ENCODE peak calls at places on chromosomes 11 and 22, in seven cellular contexts. X is CD8-positive, alpha-beta memory T cell; K is upper lobe of right lung; J is heart right ventricle; P is pancreas; M is GM23338; W is dorsolateral prefrontal cortex. V is an unnamed sample.

GRCh38 chr11:32137263-32137662 is 46.4 kb downstream of the RCN1 start:
- DNase-seq in X (no peak), K (no peak), J (no peak), P (no peak), M (no peak), W (no peak), V (no peak)

GRCh38 chr22:50162391-50162956 is 8.1 kb upstream of the PANX2 start:
- DNase-seq in X (no peak), K (no peak), J (no peak), P (no peak), M (no peak), W (no peak), V (no peak)

GRCh38 chr22:48982321-48982905 is 845.3 kb downstream of the BRD1 start:
- DNase-seq in X (no peak), K (no peak), J (no peak), P (no peak), M (no peak), W (no peak), V (no peak)

GRCh38 chr11:95255523-95256165 is 24.6 kb upstream of the SESN3 start:
- DNase-seq in X (no peak), K (no peak), J (no peak), P (no peak), M (peak), W (no peak), V (no peak)

GRCh38 chr22:38135133-38135706 is 24.7 kb upstream of the BAIAP2L2 start:
- DNase-seq in X (no peak), K (peak), J (no peak), P (no peak), M (no peak), W (peak), V (no peak)

GRCh38 chr11:95584180-95584579 is 205.4 kb downstream of the FAM76B start:
- DNase-seq in X (no peak), K (no peak), J (no peak), P (no peak), M (no peak), W (no peak), V (no peak)

GRCh38 chr11:71256080-71256479 is 3.7 kb upstream of the SHANK2 start:
- DNase-seq in X (no peak), K (peak), J (no peak), P (no peak), M (peak), W (no peak), V (no peak)

GRCh38 chr22:30705710-30706651 is 11.3 kb downstream of the OSBP2 start:
- DNase-seq in X (peak), K (no peak), J (no peak), P (no peak), M (no peak), W (peak), V (no peak)

GRCh38 chr11:105489431-105489830 is 120.4 kb upstream of the GRIA4 start:
- DNase-seq in X (no peak), K (no peak), J (no peak), P (no peak), M (no peak), W (peak), V (peak)

GRCh38 chr11:6818967-6819366 is 19.5 kb upstream of the OR6A2 start:
- DNase-seq in X (no peak), K (no peak), J (no peak), P (peak), M (no peak), W (no peak), V (no peak)

GRCh38 chr11:78254263-78254662 is 65.5 kb downstream of the USP35 start:
- DNase-seq in X (no peak), K (no peak), J (no peak), P (no peak), M (no peak), W (no peak), V (no peak)

GRCh38 chr22:40889116-40889515 is 27.2 kb upstream of the DNAJB7 start:
- DNase-seq in X (no peak), K (no peak), J (no peak), P (no peak), M (no peak), W (no peak), V (no peak)

GRCh38 chr22:45237065-45237990 is 3.4 kb downstream of the KIAA0930 start:
- DNase-seq in X (no peak), K (no peak), J (no peak), P (no peak), M (no peak), W (no peak), V (no peak)

GRCh38 chr11:34149786-34150185 is 44.4 kb downstream of the NAT10 start:
- DNase-seq in X (no peak), K (no peak), J (no peak), P (no peak), M (peak), W (no peak), V (no peak)

GRCh38 chr22:32589007-32589406 is 114.4 kb downstream of the FBXO7 start:
- DNase-seq in X (no peak), K (no peak), J (no peak), P (no peak), M (no peak), W (no peak), V (no peak)

GRCh38 chr11:60705895-60706294 is 6.5 kb downstream of the MS4A8 start:
- DNase-seq in X (no peak), K (no peak), J (no peak), P (no peak), M (no peak), W (no peak), V (no peak)

GRCh38 chr11:123519055-123519796 is 89.2 kb downstream of the GRAMD1B start:
- DNase-seq in X (no peak), K (no peak), J (no peak), P (no peak), M (peak), W (no peak), V (peak)

GRCh38 chr11:69860244-69860643 is 41.0 kb upstream of the FGF3 start:
- DNase-seq in X (no peak), K (no peak), J (no peak), P (no peak), M (no peak), W (no peak), V (no peak)

GRCh38 chr11:128488471-128488870 is 98.9 kb downstream of the ETS1 start:
- DNase-seq in X (no peak), K (no peak), J (no peak), P (no peak), M (no peak), W (no peak), V (no peak)

GRCh38 chr22:43100223-43100622 is 10.3 kb upstream of the BIK start:
- DNase-seq in X (no peak), K (no peak), J (no peak), P (no peak), M (no peak), W (no peak), V (no peak)

GRCh38 chr22:27107824-27108223 is 450.4 kb downstream of the MIAT start:
- DNase-seq in X (no peak), K (no peak), J (peak), P (peak), M (no peak), W (no peak), V (no peak)

GRCh38 chr22:43561421-43562178 is 149.8 kb downstream of the MPPED1 start:
- DNase-seq in X (no peak), K (no peak), J (no peak), P (no peak), M (no peak), W (peak), V (peak)

GRCh38 chr11:108929241-108929640 is 264.4 kb downstream of the DDX10 start:
- DNase-seq in X (no peak), K (no peak), J (no peak), P (no peak), M (no peak), W (no peak), V (no peak)
- H3K27ac ChIP-seq in X (no peak), K (no peak), J (no peak), P (no peak), M (no peak), W (no peak), V (no peak)

GRCh38 chr11:126888126-126888712 is 112.4 kb downstream of the KIRREL3 start:
- DNase-seq in X (no peak), K (no peak), J (no peak), P (no peak), M (no peak), W (no peak), V (no peak)
- H3K27ac ChIP-seq in X (no peak), K (no peak), J (no peak), P (no peak), M (no peak), W (no peak), V (no peak)

DNA sequence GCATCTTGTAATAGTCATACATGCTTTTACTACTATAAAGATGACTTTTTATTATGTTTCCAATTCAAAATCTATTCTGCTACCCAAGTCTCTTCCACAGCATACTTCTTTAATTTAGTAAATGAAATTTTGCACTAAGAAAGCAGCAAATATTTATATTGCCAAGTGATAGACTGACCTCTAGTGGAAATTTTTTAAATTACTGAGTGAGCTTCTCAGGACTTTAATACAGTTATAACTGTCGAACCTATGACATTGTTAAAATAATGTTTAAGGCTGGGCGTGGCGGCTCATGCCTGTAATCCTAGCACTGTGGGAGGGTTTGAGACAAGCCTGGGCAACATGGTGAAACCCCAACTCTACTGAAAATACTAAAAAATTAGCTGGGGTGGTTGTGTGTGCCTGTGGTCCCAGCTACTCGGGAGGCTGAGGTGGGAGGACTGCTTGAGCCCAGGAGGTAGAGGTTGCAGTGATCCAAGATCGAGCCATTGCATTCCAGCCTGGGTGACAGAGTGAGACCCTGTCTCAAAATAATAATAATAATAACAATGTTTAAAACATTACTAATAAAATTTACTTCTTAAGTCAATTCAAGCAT is 27.3 kb downstream of the STK33 start:
- DNase-seq in X (no peak), K (no peak), J (no peak), P (no peak), M (peak), W (no peak), V (no peak)
- H3K27ac ChIP-seq in X (no peak), K (no peak), J (no peak), P (no peak), M (no peak), W (no peak), V (no peak)

GRCh38 chr11:118243993-118244762 is 8.0 kb downstream of the MPZL3 start:
- DNase-seq in X (no peak), K (no peak), J (no peak), P (no peak), M (no peak), W (no peak), V (no peak)

GRCh38 chr11:118243161-118243560 is 9.0 kb downstream of the MPZL3 start:
- DNase-seq in X (no peak), K (no peak), J (no peak), P (no peak), M (peak), W (no peak), V (no peak)

GRCh38 chr11:118238947-118239346 is 13.2 kb downstream of the MPZL3 start:
- DNase-seq in X (no peak), K (no peak), J (no peak), P (no peak), M (peak), W (no peak), V (no peak)

GRCh38 chr11:118239509-118239908 is 12.7 kb downstream of the MPZL3 start:
- DNase-seq in X (no peak), K (no peak), J (no peak), P (no peak), M (no peak), W (no peak), V (no peak)

DNA sequence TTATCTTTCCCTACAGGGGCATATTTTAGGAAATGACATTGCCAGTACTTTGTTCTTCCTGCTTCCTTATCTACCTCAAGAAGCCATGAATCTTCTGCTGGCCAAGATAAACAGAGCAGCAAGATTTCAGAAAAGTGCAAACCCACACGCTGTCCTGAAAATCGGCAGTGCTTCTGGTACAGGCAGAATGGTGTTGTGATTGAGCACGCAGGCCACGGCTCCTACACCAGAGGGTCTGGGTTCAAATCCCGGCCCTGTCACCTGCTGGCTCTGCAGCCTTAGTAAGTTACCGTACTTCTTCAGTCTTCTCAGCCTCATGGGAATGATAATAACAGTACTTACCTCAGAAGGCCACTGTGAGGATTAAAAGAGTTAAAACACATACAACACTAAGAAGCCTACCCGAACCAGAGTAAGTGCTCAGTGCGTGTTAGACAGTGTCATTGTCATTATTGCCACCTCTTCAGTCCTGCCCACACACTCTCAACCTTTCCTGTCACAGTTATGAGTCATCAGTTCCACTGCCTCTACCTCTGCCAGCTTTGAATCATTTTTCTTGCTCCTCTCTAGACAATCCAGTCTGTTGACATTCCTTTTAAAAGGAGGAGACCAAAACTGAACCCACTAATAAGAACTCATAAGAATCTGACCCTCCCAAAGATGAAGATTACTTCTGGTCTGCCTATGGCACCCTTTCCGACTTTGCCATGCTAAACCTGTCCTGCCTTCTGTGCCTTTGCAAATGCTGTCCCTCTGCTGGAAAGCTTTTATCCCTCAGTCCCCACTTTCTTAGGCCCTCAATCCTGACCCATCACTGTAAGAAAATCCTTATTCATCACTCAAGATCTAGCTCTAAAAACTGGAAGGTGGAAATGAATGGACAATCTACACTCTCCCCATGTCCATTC is 10.7 kb downstream of the MPZL3 start:
- DNase-seq in X (peak), K (no peak), J (no peak), P (no peak), M (no peak), W (no peak), V (no peak)
- H3K27ac ChIP-seq in X (peak), K (peak), J (peak), P (no peak), M (no peak), W (peak), V (no peak)

DNA sequence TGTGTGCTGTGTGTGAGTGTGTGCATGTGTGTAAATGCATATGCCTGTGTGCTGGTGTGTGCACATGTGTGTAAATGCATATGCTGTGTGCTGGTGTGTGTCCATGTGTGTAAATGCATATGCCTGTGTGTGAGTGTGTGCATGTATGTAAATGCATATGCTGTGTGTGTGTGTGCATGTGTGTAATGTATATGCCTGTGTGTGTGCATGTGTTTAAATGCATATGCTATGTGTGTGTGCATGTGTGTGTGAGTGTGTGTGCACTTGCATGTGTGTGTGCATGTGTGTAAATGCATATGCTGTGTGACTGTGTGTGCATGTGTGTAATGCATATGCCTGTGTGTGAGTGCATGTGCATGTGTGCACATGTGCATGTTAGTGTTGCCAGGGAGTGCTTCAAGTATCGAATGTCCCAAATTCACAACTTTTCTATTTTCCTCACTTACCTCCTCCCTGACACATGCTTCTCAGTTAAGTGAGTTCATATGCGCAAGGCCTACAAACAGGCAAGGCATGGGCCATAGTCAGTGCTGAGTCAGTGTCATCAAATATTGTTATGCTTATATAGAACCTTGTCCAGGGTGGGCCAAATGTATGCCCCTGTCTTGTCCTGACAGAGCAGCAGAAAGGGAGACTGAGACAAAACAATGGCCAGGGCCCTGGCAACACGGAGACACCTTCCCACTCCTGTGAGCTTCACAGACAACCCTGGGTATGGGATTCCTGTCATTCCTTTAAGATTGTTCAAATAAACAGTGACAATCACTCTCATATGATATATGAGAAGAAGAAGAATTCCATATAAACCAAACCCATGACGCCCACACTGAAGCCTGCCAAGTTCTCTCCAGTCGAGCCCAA is 38.6 kb downstream of the GGTLC2 start:
- DNase-seq in X (no peak), K (no peak), J (no peak), P (no peak), M (no peak), W (no peak), V (no peak)
- H3K27ac ChIP-seq in X (no peak), K (no peak), J (no peak), P (no peak), M (no peak), W (no peak), V (no peak)

GRCh38 chr11:41394562-41395160 is 64.8 kb downstream of the LRRC4C start:
- DNase-seq in X (no peak), K (no peak), J (no peak), P (no peak), M (peak), W (no peak), V (no peak)

GRCh38 chr11:41398175-41398574 is 61.3 kb downstream of the LRRC4C start:
- DNase-seq in X (no peak), K (no peak), J (no peak), P (no peak), M (no peak), W (no peak), V (no peak)

DNA sequence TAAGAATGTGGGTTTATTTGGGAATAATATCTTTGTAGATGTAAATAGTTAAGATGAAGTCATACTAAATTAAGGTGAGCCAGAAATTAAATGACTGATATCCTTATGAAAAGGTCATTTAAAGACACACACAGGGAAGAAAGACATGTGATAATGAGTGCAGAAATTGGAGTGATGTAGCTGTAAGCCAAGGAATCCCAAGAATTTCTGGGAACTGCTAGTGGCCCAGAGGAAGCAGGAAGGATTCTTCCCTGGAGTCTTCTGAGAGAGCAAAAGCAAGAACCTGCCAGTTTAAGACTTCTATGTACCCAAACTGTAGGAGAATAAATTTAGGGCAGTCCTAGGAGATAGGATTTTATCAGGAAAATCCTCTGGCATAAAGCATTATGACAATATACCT is 66.9 kb downstream of the LRRC4C start:
- DNase-seq in X (no peak), K (no peak), J (no peak), P (no peak), M (peak), W (no peak), V (no peak)
- H3K27ac ChIP-seq in X (no peak), K (no peak), J (no peak), P (no peak), M (peak), W (no peak), V (no peak)

GRCh38 chr11:12229450-12230229 is 119.2 kb downstream of the MICAL2 start:
- DNase-seq in X (no peak), K (no peak), J (no peak), P (no peak), M (no peak), W (no peak), V (no peak)
- H3K27ac ChIP-seq in X (no peak), K (peak), J (no peak), P (no peak), M (no peak), W (peak), V (no peak)

GRCh38 chr11:57498540-57498939 is 17.0 kb downstream of the SLC43A1 start:
- DNase-seq in X (no peak), K (no peak), J (no peak), P (peak), M (no peak), W (no peak), V (no peak)
- H3K27ac ChIP-seq in X (no peak), K (peak), J (no peak), P (peak), M (no peak), W (no peak), V (no peak)

GRCh38 chr11:61893981-61894380 is 2.6 kb upstream of the FADS3 start:
- DNase-seq in X (no peak), K (no peak), J (no peak), P (no peak), M (no peak), W (no peak), V (no peak)

GRCh38 chr11:61897387-61898246 is 6.3 kb upstream of the FADS3 start:
- DNase-seq in X (peak), K (peak), J (peak), P (peak), M (peak), W (peak), V (peak)

GRCh38 chr11:61895718-61896059 is 4.3 kb upstream of the FADS3 start:
- DNase-seq in X (no peak), K (no peak), J (no peak), P (no peak), M (no peak), W (no peak), V (no peak)

GRCh38 chr11:61896665-61897386 is 5.5 kb upstream of the FADS3 start:
- DNase-seq in X (no peak), K (no peak), J (no peak), P (no peak), M (no peak), W (no peak), V (no peak)

DNA sequence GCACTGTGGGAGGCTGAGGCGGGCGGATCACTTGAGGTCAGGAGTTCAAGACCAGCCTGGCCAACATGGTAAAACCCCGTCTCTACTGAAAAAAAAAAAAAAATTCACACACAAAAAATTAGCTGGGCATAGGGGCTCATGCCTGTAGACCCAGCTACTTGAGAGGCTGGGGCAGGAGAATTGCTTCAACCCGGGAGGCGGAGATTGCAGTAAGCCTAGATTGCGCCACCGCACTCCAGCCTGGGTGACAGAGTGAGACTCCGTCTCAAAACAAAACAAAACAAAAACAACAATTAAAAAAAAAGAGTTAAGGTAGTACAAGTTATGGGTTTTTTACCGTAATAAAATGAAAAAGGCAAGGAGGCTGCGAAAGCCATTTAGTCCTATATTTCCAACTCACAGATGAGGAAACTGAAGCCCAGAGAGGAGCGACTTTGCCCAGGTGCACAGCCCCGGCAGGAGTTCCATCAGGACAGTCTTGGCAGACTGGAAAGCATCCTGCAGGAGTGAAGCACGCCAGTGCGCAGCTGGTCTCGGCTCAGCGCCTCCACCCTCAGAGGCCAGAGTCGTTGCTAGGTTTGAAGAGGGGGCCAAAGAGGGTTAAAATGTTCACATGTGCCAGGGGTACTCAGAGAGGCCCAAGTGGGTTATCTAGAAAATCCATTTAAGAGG is 3.8 kb upstream of the FADS3 start:
- DNase-seq in X (no peak), K (no peak), J (no peak), P (no peak), M (no peak), W (no peak), V (no peak)
- H3K27ac ChIP-seq in X (no peak), K (no peak), J (peak), P (no peak), M (no peak), W (no peak), V (no peak)

V was measured in substantia nigra.